ENCODE peak calls at places on chromosomes 3 and 15, in eight cellular contexts. One of them, this sample, is unnamed.

GRCh38 chr3:156037356-156037755 is 83.0 kb upstream of the KCNAB1 start:
- DNase-seq in adrenal gland: no peak
- DNase-seq in lung: no peak
- DNase-seq in dorsolateral prefrontal cortex: no peak
- DNase-seq in caudate nucleus: no peak
- DNase-seq in Kasumi-1: no peak
- DNase-seq in nucleus accumbens: peak
- DNase-seq in posterior cingulate gyrus: no peak
- DNase-seq in this sample: no peak

GRCh38 chr3:5545719-5546118 is 358.2 kb downstream of the EDEM1 start:
- DNase-seq in adrenal gland: no peak
- DNase-seq in lung: no peak
- DNase-seq in dorsolateral prefrontal cortex: no peak
- DNase-seq in caudate nucleus: no peak
- DNase-seq in Kasumi-1: no peak
- DNase-seq in nucleus accumbens: no peak
- DNase-seq in posterior cingulate gyrus: no peak
- DNase-seq in this sample: no peak

GRCh38 chr3:25713316-25713967 is 48.7 kb upstream of the TOP2B start:
- DNase-seq in adrenal gland: no peak
- DNase-seq in lung: no peak
- DNase-seq in dorsolateral prefrontal cortex: no peak
- DNase-seq in caudate nucleus: no peak
- DNase-seq in Kasumi-1: no peak
- DNase-seq in nucleus accumbens: no peak
- DNase-seq in posterior cingulate gyrus: no peak
- DNase-seq in this sample: no peak

GRCh38 chr3:119297169-119297568 is 3.0 kb downstream of the ARHGAP31 start:
- DNase-seq in adrenal gland: peak
- DNase-seq in lung: no peak
- DNase-seq in dorsolateral prefrontal cortex: no peak
- DNase-seq in caudate nucleus: no peak
- DNase-seq in Kasumi-1: no peak
- DNase-seq in nucleus accumbens: peak
- DNase-seq in posterior cingulate gyrus: no peak
- DNase-seq in this sample: no peak

GRCh38 chr15:40282144-40282869 is 557 bp downstream of the ANKRD63 start:
- DNase-seq in adrenal gland: peak
- DNase-seq in lung: peak
- DNase-seq in dorsolateral prefrontal cortex: no peak
- DNase-seq in caudate nucleus: no peak
- DNase-seq in Kasumi-1: peak
- DNase-seq in nucleus accumbens: peak
- DNase-seq in posterior cingulate gyrus: no peak
- DNase-seq in this sample: peak

GRCh38 chr15:46296002-46296401 is 661.2 kb downstream of the SQOR start:
- DNase-seq in adrenal gland: no peak
- DNase-seq in lung: no peak
- DNase-seq in dorsolateral prefrontal cortex: no peak
- DNase-seq in caudate nucleus: no peak
- DNase-seq in Kasumi-1: no peak
- DNase-seq in nucleus accumbens: no peak
- DNase-seq in posterior cingulate gyrus: no peak
- DNase-seq in this sample: no peak

GRCh38 chr3:24680214-24680967 is 185.7 kb upstream of the THRB start:
- DNase-seq in adrenal gland: peak
- DNase-seq in lung: peak
- DNase-seq in dorsolateral prefrontal cortex: peak
- DNase-seq in caudate nucleus: no peak
- DNase-seq in Kasumi-1: peak
- DNase-seq in nucleus accumbens: peak
- DNase-seq in posterior cingulate gyrus: peak
- DNase-seq in this sample: no peak

GRCh38 chr3:88239870-88240269 is 90.1 kb downstream of the C3orf38 start:
- DNase-seq in adrenal gland: no peak
- DNase-seq in lung: no peak
- DNase-seq in dorsolateral prefrontal cortex: no peak
- DNase-seq in caudate nucleus: no peak
- DNase-seq in Kasumi-1: no peak
- DNase-seq in nucleus accumbens: no peak
- DNase-seq in posterior cingulate gyrus: no peak
- DNase-seq in this sample: no peak

GRCh38 chr3:175224051-175224450 is 364.9 kb downstream of the NAALADL2 start:
- DNase-seq in adrenal gland: no peak
- DNase-seq in lung: no peak
- DNase-seq in dorsolateral prefrontal cortex: no peak
- DNase-seq in caudate nucleus: no peak
- DNase-seq in Kasumi-1: no peak
- DNase-seq in nucleus accumbens: no peak
- DNase-seq in posterior cingulate gyrus: no peak
- DNase-seq in this sample: no peak

GRCh38 chr3:170768334-170768801 is 101.6 kb downstream of the RPL22L1 start:
- DNase-seq in adrenal gland: no peak
- DNase-seq in lung: no peak
- DNase-seq in dorsolateral prefrontal cortex: peak
- DNase-seq in caudate nucleus: no peak
- DNase-seq in Kasumi-1: no peak
- DNase-seq in nucleus accumbens: peak
- DNase-seq in posterior cingulate gyrus: no peak
- DNase-seq in this sample: no peak